ENCODE peak calls at places on chromosome 3, in seven cellular contexts. P, S, N, E, M, W and C are unnamed samples.

GRCh38 chr3:131072845-131073244 is 46.2 kb downstream of the NEK11 start:
- DNase-seq in N (no peak), P (no peak), S (no peak), E (no peak), W (no peak), M (no peak), C (no peak)

GRCh38 chr3:105972069-105972468 is 103.3 kb upstream of the CBLB start:
- DNase-seq in N (no peak), P (no peak), M (no peak), E (no peak), S (no peak), W (no peak), C (no peak)

GRCh38 chr3:13657660-13658435 is 108.9 kb downstream of the FBLN2 start:
- DNase-seq in M (peak), N (peak), W (peak), P (peak), E (peak), S (peak), C (peak)

GRCh38 chr3:188486126-188486525 is 332.2 kb downstream of the LPP start:
- DNase-seq in S (no peak), N (no peak), E (no peak), M (no peak), W (no peak), P (no peak), C (no peak)

GRCh38 chr3:178964551-178964950 is 107.1 kb downstream of the ZMAT3 start:
- DNase-seq in S (no peak), P (no peak), M (no peak), W (no peak), N (no peak), E (peak), C (no peak)

GRCh38 chr3:69542265-69543079 is 156.6 kb upstream of the FRMD4B start:
- DNase-seq in M (peak), N (no peak), S (no peak), P (peak), E (peak), W (no peak), C (no peak)

GRCh38 chr3:134606033-134607025 is 44.5 kb downstream of the KY start:
- DNase-seq in P (no peak), W (no peak), N (no peak), M (no peak), S (no peak), E (no peak), C (no peak)

GRCh38 chr3:60551455-60552209 is 699.6 kb downstream of the FHIT start:
- DNase-seq in N (no peak), M (no peak), S (no peak), E (no peak), P (no peak), W (no peak), C (no peak)

GRCh38 chr3:66464512-66464894 is 36.3 kb downstream of the LRIG1 start:
- DNase-seq in E (no peak), P (no peak), M (no peak), W (no peak), N (no peak), S (no peak), C (no peak)

GRCh38 chr3:32759342-32759741 is 58.5 kb upstream of the TRIM71 start:
- DNase-seq in E (no peak), M (no peak), W (no peak), N (no peak), P (no peak), S (no peak), C (no peak)

GRCh38 chr3:34183581-34184313 is 385.3 kb downstream of the PDCD6IP start:
- DNase-seq in W (no peak), E (no peak), S (no peak), N (no peak), P (no peak), M (no peak), C (no peak)